ENCODE peak calls at places on chromosomes 5 and 9, in six cellular contexts. O, K, A, E, X and Z are unnamed samples.

GRCh38 chr9:88218721-88219120 is 80.4 kb upstream of the SPATA31C2 start:
- DNase-seq in X (no peak), K (no peak), O (no peak), A (no peak), E (no peak), Z (no peak)

GRCh38 chr5:82641362-82641988 is 363.3 kb upstream of the RPS23 start:
- DNase-seq in O (peak), X (peak), K (peak), A (peak), E (peak), Z (peak)

GRCh38 chr5:82522912-82523311 is 244.8 kb upstream of the RPS23 start:
- DNase-seq in X (no peak), A (no peak), E (no peak), K (peak), O (no peak), Z (no peak)

GRCh38 chr5:68821056-68821455 is 272.8 kb upstream of the SLC30A5 start:
- DNase-seq in X (no peak), E (no peak), A (no peak), K (no peak), O (no peak), Z (no peak)

GRCh38 chr9:6845881-6846280 is 88.1 kb downstream of the KDM4C start:
- DNase-seq in X (no peak), E (no peak), K (peak), O (peak), A (no peak), Z (no peak)

GRCh38 chr5:41871866-41872265 is 1.6 kb upstream of the OXCT1 start:
- DNase-seq in X (peak), K (no peak), A (no peak), O (no peak), E (no peak), Z (no peak)

GRCh38 chr9:134660407-134660806 is 18.8 kb downstream of the COL5A1 start:
- DNase-seq in O (no peak), E (no peak), X (no peak), K (no peak), A (no peak), Z (peak)

GRCh38 chr9:35490155-35490909 is 421 bp downstream of the RUSC2 start:
- DNase-seq in O (peak), K (no peak), A (peak), X (no peak), E (no peak), Z (no peak)

GRCh38 chr9:93587651-93588347 is 11.4 kb downstream of the PHF2 start:
- DNase-seq in K (no peak), X (no peak), O (no peak), E (no peak), A (peak), Z (no peak)

GRCh38 chr5:139677404-139678282 is 29.5 kb downstream of the CXXC5 start:
- DNase-seq in A (no peak), E (no peak), K (no peak), X (no peak), O (no peak), Z (no peak)

GRCh38 chr9:127714916-127715442 is 484 bp downstream of the PTRH1 start:
- DNase-seq in K (no peak), E (no peak), O (no peak), A (no peak), X (no peak), Z (peak)

GRCh38 chr5:73254634-73255033 is 81.6 kb downstream of the TMEM174 start:
- DNase-seq in K (no peak), O (no peak), A (no peak), X (no peak), E (no peak), Z (no peak)

DNA sequence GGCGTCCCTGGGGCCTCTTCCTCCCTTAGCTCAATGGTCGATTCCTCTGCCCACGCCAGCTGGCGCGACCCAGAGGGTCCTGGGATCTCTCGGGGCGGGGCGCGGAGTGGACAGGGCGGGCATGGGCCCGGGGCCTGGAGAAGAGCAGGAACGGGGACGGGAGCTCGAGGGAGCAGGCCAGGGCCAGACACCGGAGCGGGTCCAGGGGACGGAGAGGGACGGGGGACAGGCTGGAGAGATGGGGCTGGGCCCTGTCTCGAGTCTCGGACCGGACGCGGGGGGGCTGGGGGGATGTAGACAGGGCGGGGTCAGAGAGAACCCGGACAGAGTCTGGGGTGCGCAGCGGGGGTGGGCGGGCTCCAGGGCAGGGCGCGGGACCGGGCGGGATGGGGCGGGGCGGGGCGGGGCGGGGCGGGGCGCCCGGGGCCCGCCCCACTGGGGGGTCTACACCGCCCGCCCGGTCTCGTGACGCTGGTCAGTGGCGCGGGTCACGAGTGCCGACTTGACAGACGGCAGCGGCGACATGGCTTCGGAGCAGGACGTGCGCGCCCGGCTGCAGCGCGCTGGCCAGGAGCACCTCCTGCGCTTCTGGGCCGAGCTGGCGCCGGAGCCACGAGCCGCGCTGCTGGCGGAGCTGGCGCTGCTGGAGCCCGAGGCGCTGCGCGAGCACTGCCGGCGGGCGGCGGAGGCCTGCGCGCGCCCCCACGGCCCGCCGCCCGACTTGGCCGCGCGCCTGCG is at the start of gene UAP1L1:
- DNase-seq in A (peak), O (no peak), X (peak), K (no peak), E (no peak), Z (peak)
- TF ChIP-seq MAX in A (no peak), O (peak), X (no peak), K (peak), E (no peak), Z (peak)

GRCh38 chr5:38726279-38726678 is 119.5 kb upstream of the OSMR start:
- DNase-seq in A (no peak), O (no peak), X (no peak), E (no peak), K (no peak), Z (no peak)
- TF ChIP-seq MYC in A (no peak), O (no peak), X (no peak), E (no peak), K (no peak), Z (no peak)

GRCh38 chr9:21591221-21592062 is 109.3 kb upstream of the IFNE start:
- DNase-seq in X (peak), K (peak), A (no peak), E (no peak), O (peak), Z (no peak)
- H3K4me3 ChIP-seq in X (peak), K (no peak), A (no peak), E (no peak), O (peak), Z (no peak)

DNA sequence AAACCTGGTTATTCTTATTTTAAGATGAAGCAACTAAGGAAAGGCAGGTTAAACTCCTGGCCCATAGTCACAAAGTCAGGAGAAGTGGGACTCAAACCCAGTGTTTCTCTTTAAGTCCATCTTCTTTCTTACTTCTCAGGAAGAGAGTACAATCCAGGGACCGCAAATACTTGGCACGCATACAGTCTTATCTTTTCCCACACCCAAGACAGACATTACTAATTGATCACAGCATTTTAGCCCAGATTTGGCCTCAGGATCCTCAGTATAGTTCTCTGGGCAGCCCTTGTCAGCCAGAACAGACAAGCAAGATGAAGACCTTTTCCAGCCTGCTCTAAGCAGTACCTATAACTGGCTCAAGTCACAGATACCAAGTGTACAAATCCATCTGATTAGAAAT is 125.5 kb upstream of the RAI14 start:
- DNase-seq in X (peak), A (peak), O (no peak), K (no peak), E (no peak), Z (no peak)
- TF ChIP-seq MAX in X (no peak), A (no peak), O (no peak), K (no peak), E (no peak), Z (no peak)

DNA sequence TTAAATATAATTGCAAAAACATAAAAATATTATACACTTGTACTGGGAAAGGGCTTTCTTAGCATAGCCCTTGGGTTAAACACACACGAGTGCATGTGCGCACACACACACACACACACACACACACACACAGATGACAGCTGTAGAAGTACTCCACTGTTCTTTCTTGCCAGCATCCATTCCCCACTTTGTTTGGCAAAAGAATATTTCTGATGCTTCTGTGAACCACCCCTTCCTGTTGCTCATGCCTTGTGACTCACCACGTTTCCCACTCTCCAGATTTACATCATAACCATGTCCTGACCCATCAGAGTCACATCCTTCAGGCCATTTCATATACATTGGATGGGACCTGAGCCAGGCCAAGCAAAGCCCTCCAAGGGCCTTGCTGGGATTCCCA is 280.1 kb downstream of the DNAH5 start:
- DNase-seq in X (peak), E (no peak), O (no peak), K (no peak), A (no peak), Z (peak)
- TF ChIP-seq MYC in X (no peak), E (no peak), O (no peak), K (no peak), A (no peak), Z (no peak)

GRCh38 chr9:104074876-104075275 is 19.2 kb upstream of the SMC2 start:
- DNase-seq in E (no peak), A (no peak), O (no peak), X (no peak), K (peak), Z (no peak)
- H3K4me3 ChIP-seq in E (no peak), A (no peak), O (no peak), X (no peak), K (no peak), Z (no peak)

DNA sequence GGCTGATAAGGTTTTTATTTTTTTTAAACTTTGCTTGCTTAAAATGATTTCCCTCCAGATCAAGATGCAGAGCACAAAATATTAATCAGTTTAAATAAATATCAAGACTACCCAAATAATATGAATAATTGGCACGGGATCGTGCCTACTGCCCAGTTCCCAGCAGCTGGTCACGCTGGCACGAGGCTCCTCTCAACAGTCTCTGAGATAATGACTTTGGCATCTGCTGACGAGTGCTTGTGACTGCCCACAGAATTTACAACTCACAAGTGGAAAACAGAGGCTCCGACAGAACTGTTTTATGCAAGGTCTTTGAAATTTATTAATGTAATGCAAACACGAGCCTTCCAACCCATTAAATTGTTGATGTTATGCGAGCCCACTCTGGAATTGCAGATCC is 369.5 kb upstream of the IRX1 start:
- DNase-seq in A (no peak), K (no peak), E (no peak), X (no peak), O (no peak), Z (no peak)
- TF ChIP-seq MAX in A (no peak), K (no peak), E (no peak), X (no peak), O (no peak), Z (no peak)

GRCh38 chr5:99605904-99606303 is 677.1 kb upstream of the CHD1 start:
- DNase-seq in O (no peak), X (no peak), A (no peak), K (no peak), E (no peak), Z (no peak)

DNA sequence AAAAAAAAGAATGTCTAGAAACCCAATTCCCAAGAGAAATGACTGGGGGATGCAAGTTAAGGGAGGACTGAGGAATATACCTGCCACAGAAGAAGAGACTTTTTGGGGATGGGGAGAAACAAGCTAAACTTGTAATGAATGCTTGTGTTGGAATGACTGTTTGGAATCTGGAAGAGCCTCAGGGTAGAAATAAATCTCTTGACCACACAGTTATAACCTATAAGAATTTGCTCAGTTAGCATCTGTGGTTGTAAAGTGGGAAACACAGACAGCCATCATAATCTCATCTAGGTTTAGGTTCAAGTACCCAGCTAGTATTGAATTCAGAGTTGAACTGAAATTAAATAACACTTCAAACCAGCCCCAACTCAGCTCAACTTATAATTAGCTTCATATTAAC is 678.3 kb upstream of the CHD1 start:
- DNase-seq in X (no peak), O (no peak), E (no peak), K (no peak), A (no peak), Z (no peak)
- TF ChIP-seq MYC in X (no peak), O (no peak), E (no peak), K (no peak), A (no peak), Z (no peak)

GRCh38 chr5:37838933-37839341 is 904 bp downstream of the GDNF start:
- DNase-seq in X (no peak), A (no peak), E (no peak), K (no peak), O (no peak), Z (no peak)
- H3K4me3 ChIP-seq in X (no peak), A (no peak), E (no peak), K (no peak), O (peak), Z (no peak)